ENCODE peak calls at places on chromosomes 13 and 19, in five cellular contexts. O is CD8-positive, alpha-beta memory T cell; H is BJ; D is epithelial cell of prostate; Z is stimulated activated effector memory CD8-positive, alpha-beta T cell treated with anti-CD3 and anti-CD28 coated beads, Interleukin-12 subunit alpha, Interleukin-12 subunit beta, amount 100 ng/mL, for 72 hours. N is an unnamed sample.

GRCh38 chr13:91207261-91207660 is 140.2 kb upstream of the MIR17HG start:
- DNase-seq in D (no peak), Z (no peak), H (no peak), O (no peak), N (no peak)

GRCh38 chr19:5947435-5947834 is 30.5 kb downstream of the RANBP3 start:
- DNase-seq in D (no peak), H (no peak), Z (no peak), O (no peak), N (no peak)

GRCh38 chr19:17767559-17767958 is 16.3 kb downstream of the FCHO1 start:
- DNase-seq in D (no peak), H (no peak), Z (no peak), O (no peak), N (no peak)

GRCh38 chr13:20383058-20383457 is 142.6 kb downstream of the CRYL1 start:
- DNase-seq in D (no peak), H (no peak), O (no peak), Z (no peak), N (no peak)

GRCh38 chr13:48728876-48729275 is 75.1 kb downstream of the CYSLTR2 start:
- DNase-seq in D (no peak), Z (no peak), O (no peak), H (no peak), N (no peak)

GRCh38 chr13:44197791-44198770 is 175.5 kb upstream of the SERP2 start:
- DNase-seq in Z (peak), H (no peak), O (no peak), D (no peak), N (no peak)

GRCh38 chr13:73984949-73985691 is 149.1 kb downstream of the KLF12 start:
- DNase-seq in D (no peak), Z (no peak), H (no peak), O (peak), N (no peak)

GRCh38 chr19:45876411-45877197 is 9.3 kb downstream of the IRF2BP1 start:
- DNase-seq in D (no peak), Z (peak), O (no peak), H (no peak), N (no peak)

GRCh38 chr19:56333506-56333905 is 18.9 kb upstream of the ZSCAN5A start:
- DNase-seq in Z (no peak), O (peak), H (no peak), D (no peak), N (peak)

GRCh38 chr19:41575998-41576397 is at the start of gene CEACAM21:
- DNase-seq in O (no peak), Z (peak), H (no peak), D (no peak), N (no peak)

GRCh38 chr19:16001481-16002312 is 52.9 kb downstream of the OR10H4 start:
- DNase-seq in O (peak), D (no peak), Z (peak), H (no peak), N (peak)

GRCh38 chr13:46126552-46127171 is 21.8 kb upstream of the CPB2 start:
- DNase-seq in Z (peak), O (peak), D (no peak), H (no peak), N (peak)

GRCh38 chr19:57769345-57770131 is at the start of gene ZNF586:
- DNase-seq in O (peak), Z (peak), H (peak), D (peak), N (peak)

GRCh38 chr13:106104281-106104901 is 431.1 kb downstream of the EFNB2 start:
- DNase-seq in D (peak), Z (no peak), O (no peak), H (peak), N (peak)

GRCh38 chr13:78689011-78689410 is 30.1 kb upstream of the OBI1 start:
- DNase-seq in O (no peak), D (no peak), Z (no peak), H (no peak), N (no peak)

GRCh38 chr13:60887711-60888110 is 490.7 kb downstream of the TDRD3 start:
- DNase-seq in H (no peak), Z (no peak), D (no peak), O (no peak), N (no peak)

GRCh38 chr19:50173144-50173543 is 10.1 kb upstream of the IZUMO2 start:
- DNase-seq in D (no peak), H (no peak), O (no peak), Z (no peak), N (no peak)

GRCh38 chr19:46824887-46825730 is 25.5 kb downstream of the AP2S1 start:
- DNase-seq in Z (no peak), H (no peak), D (no peak), O (peak), N (no peak)

GRCh38 chr13:75908137-75908536 is 272.0 kb downstream of the LMO7 start:
- DNase-seq in Z (no peak), D (no peak), H (no peak), O (no peak), N (peak)

GRCh38 chr13:30972888-30973377 is 40.5 kb downstream of the TEX26 start:
- DNase-seq in D (no peak), Z (no peak), O (no peak), H (peak), N (no peak)

GRCh38 chr13:27476943-27477681 is 26.7 kb upstream of the MTIF3 start:
- DNase-seq in H (no peak), Z (no peak), O (no peak), D (peak), N (no peak)

GRCh38 chr13:113887700-113888201 is 23.9 kb upstream of the GAS6 start:
- DNase-seq in D (no peak), H (no peak), O (no peak), Z (no peak), N (no peak)

GRCh38 chr19:44718441-44719261 is 19.7 kb downstream of the CEACAM16 start:
- DNase-seq in O (no peak), D (no peak), Z (no peak), H (no peak), N (no peak)

GRCh38 chr19:17136026-17136425 is 60.4 kb downstream of the MYO9B start:
- DNase-seq in H (no peak), O (no peak), Z (no peak), D (no peak), N (no peak)

GRCh38 chr19:14089662-14090508 is 666 bp downstream of the SAMD1 start:
- DNase-seq in D (no peak), O (peak), Z (peak), H (no peak), N (no peak)

GRCh38 chr19:50669319-50670101 is 20.3 kb downstream of the C19orf81 start:
- DNase-seq in H (no peak), O (no peak), D (no peak), Z (peak), N (no peak)

GRCh38 chr13:41327994-41328778 is 17.1 kb downstream of the NAA16 start:
- DNase-seq in Z (no peak), H (no peak), D (no peak), O (no peak), N (no peak)

GRCh38 chr13:28533049-28533436 is 38.1 kb upstream of the FLT1 start:
- DNase-seq in D (no peak), O (no peak), Z (no peak), H (no peak), N (no peak)

GRCh38 chr13:83295684-83296083 is 586.6 kb downstream of the SLITRK1 start:
- DNase-seq in O (no peak), H (no peak), D (no peak), Z (no peak), N (no peak)

GRCh38 chr13:99467764-99468163 is 33.5 kb upstream of the TM9SF2 start:
- DNase-seq in H (peak), Z (no peak), D (peak), O (no peak), N (no peak)

GRCh38 chr13:93805736-93806135 is 579.1 kb downstream of the GPC6 start:
- DNase-seq in D (no peak), Z (no peak), O (no peak), H (no peak), N (no peak)

GRCh38 chr13:102628559-102628958 is 31.8 kb downstream of the TPP2 start:
- DNase-seq in H (no peak), O (no peak), D (no peak), Z (no peak), N (no peak)

GRCh38 chr19:58009666-58010301 is 7.2 kb upstream of the ZNF606 start:
- DNase-seq in D (no peak), Z (peak), H (no peak), O (peak), N (peak)

GRCh38 chr13:86976521-86977324 is 694.4 kb upstream of the SLITRK5 start:
- DNase-seq in Z (no peak), O (no peak), H (no peak), D (no peak), N (no peak)

GRCh38 chr13:30108913-30109237 is 198.5 kb downstream of the KATNAL1 start:
- DNase-seq in D (peak), H (no peak), Z (no peak), O (no peak), N (no peak)

GRCh38 chr19:10431943-10432735 is 11.8 kb downstream of the PDE4A start:
- DNase-seq in Z (peak), H (no peak), O (peak), D (no peak), N (peak)

GRCh38 chr19:58571575-58571947 is 1.6 kb downstream of the MZF1 start:
- DNase-seq in D (no peak), O (no peak), H (no peak), Z (no peak), N (no peak)

GRCh38 chr13:110503037-110503901 is 58.3 kb downstream of the RAB20 start:
- DNase-seq in Z (no peak), O (no peak), D (no peak), H (no peak), N (no peak)

GRCh38 chr13:43042410-43042921 is 19.1 kb downstream of the DNAJC15 start:
- DNase-seq in D (no peak), O (no peak), Z (no peak), H (no peak), N (no peak)

GRCh38 chr19:3068071-3068470 is 5.8 kb upstream of the TLE5 start:
- DNase-seq in Z (no peak), H (no peak), O (no peak), D (no peak), N (no peak)